ENCODE peak calls at places on chromosomes 16 and 17, in five cellular contexts. M is stomach, H is AG10803, X is activated B cell treated with CpG ODN at 0.5 μM for 24 hours, S is cardiac muscle cell. G is an unnamed sample.

GRCh38 chr17:47279062-47279801 is 25.6 kb downstream of the ITGB3 start:
- DNase-seq in M (peak), H (peak), X (peak), S (peak), G (no peak)

GRCh38 chr17:49696233-49696761 is 11.5 kb downstream of the SLC35B1 start:
- DNase-seq in M (no peak), H (no peak), X (no peak), S (no peak), G (no peak)

GRCh38 chr17:1111599-1112443 is 68.0 kb downstream of the ABR start:
- DNase-seq in M (no peak), H (peak), X (no peak), S (no peak), G (no peak)

GRCh38 chr17:62614142-62614541 is 13.3 kb upstream of the MRC2 start:
- DNase-seq in M (no peak), H (peak), X (no peak), S (peak), G (no peak)

GRCh38 chr16:85335584-85336492 is 223.6 kb upstream of the CIBAR2 start:
- DNase-seq in M (no peak), H (peak), X (no peak), S (no peak), G (no peak)

GRCh38 chr17:42126836-42127235 is 4.2 kb downstream of the HSPB9 start:
- DNase-seq in M (peak), H (no peak), X (no peak), S (no peak), G (no peak)

GRCh38 chr17:29883497-29883896 is 46.5 kb downstream of the SSH2 start:
- DNase-seq in M (no peak), H (peak), X (no peak), S (no peak), G (no peak)

GRCh38 chr16:55701442-55702319 is 45.9 kb downstream of the SLC6A2 start:
- DNase-seq in M (peak), H (peak), X (no peak), S (peak), G (peak)

GRCh38 chr17:38893612-38894011 is 23.8 kb downstream of the LASP1 start:
- DNase-seq in M (no peak), H (no peak), X (no peak), S (no peak), G (no peak)

GRCh38 chr16:57519796-57520360 is 16.5 kb downstream of the CCDC102A start:
- DNase-seq in M (peak), H (peak), X (peak), S (peak), G (peak)

DNA sequence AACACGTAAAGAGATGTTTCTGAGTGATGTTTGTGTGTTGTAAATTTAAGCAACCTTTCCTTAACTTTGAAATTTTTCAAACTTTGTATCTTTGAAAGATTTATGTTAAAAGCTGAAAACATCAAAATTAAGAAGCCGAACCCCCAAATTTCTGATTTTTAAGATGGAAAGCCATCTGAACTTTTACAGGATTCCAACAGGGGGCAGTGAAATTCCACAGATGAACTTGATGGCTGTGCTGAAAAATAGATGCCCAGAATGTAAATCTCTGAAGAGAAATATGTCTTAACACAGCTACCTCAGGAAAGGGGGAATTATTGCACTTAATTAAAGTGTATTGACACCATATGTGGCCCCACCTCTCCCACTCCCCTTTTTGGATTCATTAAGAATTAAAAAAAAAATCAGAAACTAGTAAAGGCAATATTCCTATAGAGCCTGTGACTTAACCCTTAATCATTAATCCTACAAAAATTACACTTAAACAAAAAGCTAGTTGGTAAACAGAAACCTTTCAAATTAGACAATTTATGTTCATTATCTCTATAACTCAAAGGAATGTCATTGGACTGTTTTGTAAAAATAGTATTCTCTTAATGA is 597.9 kb downstream of the KCNJ2 start:
- DNase-seq in M (no peak), H (peak), X (no peak), S (peak), G (no peak)
- TF ChIP-seq CTCF in M (peak), H (peak), X (no peak), S (peak), G (peak)

DNA sequence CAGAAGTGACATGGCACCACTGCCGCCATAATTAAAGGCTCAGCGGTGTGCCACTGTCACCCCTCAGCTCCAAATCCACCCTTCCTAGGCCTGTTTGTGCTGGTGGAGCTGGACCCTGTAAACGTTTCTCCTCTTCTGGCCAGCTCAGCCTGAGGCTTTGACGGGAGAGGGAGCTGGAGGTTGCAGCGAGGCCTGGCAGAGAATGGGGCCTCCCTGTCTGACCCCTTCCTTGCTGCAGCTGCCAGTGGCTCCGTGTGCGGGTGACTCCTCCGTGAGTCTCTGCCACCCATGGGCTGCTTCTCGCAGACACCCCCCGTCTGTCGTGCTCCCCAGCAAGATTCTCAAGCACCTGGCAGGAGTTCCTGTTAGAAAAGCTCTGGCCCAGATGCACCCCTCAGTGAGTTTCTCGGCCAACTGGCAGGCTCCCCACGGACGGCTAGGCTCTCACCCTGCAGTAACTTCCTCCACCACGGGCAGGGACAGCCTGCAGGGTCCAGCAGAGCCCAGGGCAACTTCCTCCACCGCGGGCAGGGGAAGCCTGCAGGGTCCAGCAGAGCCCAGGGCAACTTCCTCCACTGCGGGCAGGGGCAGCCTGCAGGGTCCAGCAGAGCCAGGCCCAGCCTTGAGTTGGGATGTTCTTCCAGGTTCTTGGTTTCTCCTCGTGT is 4.7 kb upstream of the CHMP6 start:
- DNase-seq in M (no peak), H (no peak), X (no peak), S (no peak), G (no peak)
- TF ChIP-seq CTCF in M (no peak), H (no peak), X (no peak), S (no peak), G (no peak)

GRCh38 chr16:30641378-30641982 is 9.3 kb upstream of the PRR14 start:
- DNase-seq in M (peak), H (no peak), X (no peak), S (no peak), G (no peak)

GRCh38 chr16:30636599-30636998 is 14.2 kb upstream of the PRR14 start:
- DNase-seq in M (no peak), H (no peak), X (no peak), S (no peak), G (no peak)

GRCh38 chr16:30633526-30633925 is 17.2 kb upstream of the PRR14 start:
- DNase-seq in M (no peak), H (no peak), X (no peak), S (no peak), G (no peak)

DNA sequence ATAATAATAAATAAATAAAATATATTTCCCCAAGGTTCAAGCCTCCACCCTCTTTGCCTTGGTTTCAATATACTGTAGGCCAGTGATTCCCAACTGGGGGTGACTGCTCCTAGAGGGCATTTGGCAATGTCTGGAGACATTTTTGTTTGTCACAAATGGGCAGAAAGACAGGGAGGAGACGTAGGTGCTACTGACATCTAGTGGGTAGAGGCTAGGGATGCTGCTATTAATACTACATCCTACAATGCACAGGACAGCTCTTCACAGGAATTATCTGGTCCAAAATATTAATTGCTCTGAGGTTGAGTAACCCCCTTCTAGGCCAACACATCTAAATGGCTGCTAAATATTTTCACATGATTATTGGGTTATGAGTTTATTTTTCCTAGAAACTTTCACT is 12.8 kb upstream of the PRR14 start:
- DNase-seq in M (no peak), H (peak), X (no peak), S (no peak), G (no peak)
- TF ChIP-seq CTCF in M (no peak), H (peak), X (no peak), S (peak), G (no peak)

GRCh38 chr17:8255499-8255898 is 6.4 kb downstream of the PFAS start:
- DNase-seq in M (no peak), H (no peak), X (no peak), S (no peak), G (no peak)
- TF ChIP-seq CTCF in M (no peak), H (peak), X (no peak), S (peak), G (no peak)

GRCh38 chr17:37847811-37848331 is 76.3 kb upstream of the TBC1D3K start:
- DNase-seq in M (no peak), H (no peak), X (no peak), S (no peak), G (no peak)

GRCh38 chr17:37842401-37842800 is 81.8 kb upstream of the TBC1D3K start:
- DNase-seq in M (no peak), H (no peak), X (no peak), S (no peak), G (no peak)

GRCh38 chr17:37847102-37847501 is 77.1 kb upstream of the TBC1D3K start:
- DNase-seq in M (no peak), H (no peak), X (no peak), S (no peak), G (no peak)

GRCh38 chr17:37844158-37844976 is 79.8 kb upstream of the TBC1D3K start:
- DNase-seq in M (peak), H (peak), X (peak), S (peak), G (peak)

DNA sequence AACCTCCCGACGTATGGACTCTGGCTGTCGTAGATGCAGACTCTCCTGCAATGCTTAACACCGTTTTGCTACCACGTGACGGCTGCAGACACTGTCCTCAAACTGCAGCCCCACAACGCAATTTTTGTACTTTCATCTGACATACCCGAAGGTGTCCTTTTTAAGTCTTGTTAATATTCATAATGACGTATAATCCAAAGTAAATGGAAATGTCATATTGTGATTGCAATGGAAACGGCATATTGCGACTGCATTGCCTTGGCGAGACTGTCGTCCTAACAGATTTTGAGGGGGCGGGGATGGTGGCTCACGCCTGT is 79.3 kb upstream of the TBC1D3K start:
- DNase-seq in M (no peak), H (no peak), X (no peak), S (no peak), G (no peak)
- TF ChIP-seq CTCF in M (no peak), H (no peak), X (no peak), S (no peak), G (peak)

GRCh38 chr17:58330544-58330996 is 2.0 kb upstream of the TSPOAP1 start:
- DNase-seq in M (no peak), H (no peak), X (no peak), S (no peak), G (no peak)

GRCh38 chr17:58329808-58330543 is 1.4 kb upstream of the TSPOAP1 start:
- DNase-seq in M (no peak), H (no peak), X (no peak), S (no peak), G (no peak)

GRCh38 chr17:58327363-58328194 is 1.0 kb downstream of the TSPOAP1 start:
- DNase-seq in M (no peak), H (no peak), X (no peak), S (no peak), G (no peak)

GRCh38 chr17:58328195-58329034 is at the start of gene TSPOAP1:
- DNase-seq in M (no peak), H (no peak), X (peak), S (no peak), G (no peak)

GRCh38 chr17:58329035-58329807 is 626 bp upstream of the TSPOAP1 start:
- DNase-seq in M (peak), H (no peak), X (peak), S (peak), G (no peak)
- TF ChIP-seq CTCF in M (no peak), H (peak), X (no peak), S (peak), G (no peak)

GRCh38 chr17:18139949-18140348 is 31.4 kb downstream of the MYO15A start:
- DNase-seq in M (no peak), H (peak), X (no peak), S (no peak), G (no peak)
- TF ChIP-seq CTCF in M (no peak), H (peak), X (no peak), S (peak), G (no peak)

GRCh38 chr17:36132421-36132831 is 28.8 kb downstream of the CCL4 start:
- DNase-seq in M (no peak), H (no peak), X (no peak), S (peak), G (no peak)

GRCh38 chr17:36129616-36130015 is 26.0 kb downstream of the CCL4 start:
- DNase-seq in M (no peak), H (no peak), X (no peak), S (no peak), G (no peak)

GRCh38 chr17:36131931-36132330 is 28.3 kb downstream of the CCL4 start:
- DNase-seq in M (no peak), H (no peak), X (no peak), S (no peak), G (no peak)

GRCh38 chr17:36133629-36134259 is 30.1 kb downstream of the CCL4 start:
- DNase-seq in M (no peak), H (no peak), X (no peak), S (no peak), G (no peak)

DNA sequence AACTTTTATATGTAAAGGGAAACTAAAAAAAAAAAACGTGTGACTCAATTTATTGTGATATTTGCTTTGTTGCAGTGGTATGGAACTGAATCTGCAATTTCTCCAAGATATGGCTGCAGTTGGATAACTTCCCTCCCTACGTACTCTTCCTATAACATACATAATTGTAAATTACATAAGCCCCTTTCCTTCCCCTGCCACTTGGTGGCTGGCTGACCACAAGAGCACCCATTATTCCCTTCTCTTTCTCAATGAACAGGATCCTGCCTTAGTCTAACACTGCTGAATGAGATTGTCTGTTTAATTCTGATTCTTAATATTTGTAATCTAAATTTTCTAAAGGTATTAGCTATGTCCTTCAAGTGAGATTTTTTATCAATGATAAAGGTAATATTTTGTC is 27.8 kb downstream of the CCL4 start:
- DNase-seq in M (no peak), H (no peak), X (no peak), S (no peak), G (no peak)
- TF ChIP-seq CTCF in M (no peak), H (no peak), X (no peak), S (peak), G (no peak)

DNA sequence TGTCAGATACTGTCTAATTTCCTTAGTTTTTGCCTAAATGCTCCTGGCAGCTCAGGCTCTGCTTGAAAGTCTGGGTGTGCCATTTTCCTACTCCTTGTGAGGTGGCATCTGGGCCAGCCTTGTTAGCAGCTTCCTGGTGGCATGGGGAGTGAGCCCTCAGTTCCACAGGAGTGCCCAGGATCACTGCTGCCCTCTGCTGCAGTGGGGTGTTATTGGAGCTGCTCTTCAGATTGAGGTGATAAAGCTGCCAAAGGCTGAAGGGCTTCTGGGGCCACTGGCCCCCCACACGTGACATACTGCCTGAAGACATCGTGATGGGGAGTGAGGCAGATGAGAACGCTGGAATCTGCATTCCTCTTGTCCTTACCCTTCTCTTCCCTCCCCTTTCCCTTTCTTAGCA is 27.4 kb downstream of the CEP95 start:
- DNase-seq in M (no peak), H (no peak), X (no peak), S (no peak), G (no peak)
- TF ChIP-seq CTCF in M (no peak), H (peak), X (no peak), S (peak), G (no peak)